ENCODE peak calls at places on chromosomes 3 and 15, in four cellular contexts. Y is fibroblast of lung, A is transverse colon, J is PC-9. V is an unnamed sample.
A peak's percentile ranks its signal among the peaks of the same experiment; 100 is the strongest.

GRCh38 chr15:90481023-90481422 is 48.7 kb upstream of the CRTC3 start:
- DNase-seq in Y (no peak), A (peak; percentile 21), J (no peak), V (no peak)

GRCh38 chr15:98903377-98904018 is 104.1 kb downstream of the PGPEP1L start:
- DNase-seq in A (no peak), J (no peak), Y (peak; percentile 73), V (peak; percentile 66)

GRCh38 chr15:78715930-78716329 is 74.9 kb upstream of the CHRNB4 start:
- DNase-seq in J (no peak), Y (peak; percentile 72), A (no peak), V (no peak)

GRCh38 chr3:140762751-140763150 is 84.9 kb downstream of the TRIM42 start:
- DNase-seq in J (no peak), A (no peak), Y (no peak), V (no peak)

GRCh38 chr15:55230953-55231352 is 34.2 kb upstream of the RSL24D1 start:
- DNase-seq in J (no peak), Y (no peak), A (no peak), V (no peak)

GRCh38 chr15:44537728-44538240 is 837 bp downstream of the EIF3J start:
- DNase-seq in Y (peak; percentile 60), J (no peak), A (no peak), V (no peak)

GRCh38 chr3:30347679-30348216 is 258.7 kb upstream of the TGFBR2 start:
- DNase-seq in J (peak; percentile 47), A (no peak), Y (peak; percentile 79), V (peak; percentile 82)

GRCh38 chr3:122502139-122502538 is 12.6 kb downstream of the KPNA1 start:
- DNase-seq in J (no peak), Y (no peak), A (no peak), V (no peak)

GRCh38 chr3:157755254-157755653 is 252.0 kb upstream of the VEPH1 start:
- DNase-seq in J (no peak), Y (no peak), A (no peak), V (no peak)

GRCh38 chr3:131217296-131217741 is 164.3 kb upstream of the NUDT16 start:
- DNase-seq in A (no peak), Y (peak; percentile 28), J (peak; percentile 90), V (peak; percentile 11)

GRCh38 chr3:123758081-123758564 is 126.0 kb downstream of the MYLK start:
- DNase-seq in A (no peak), Y (peak; percentile 86), J (peak; percentile 81), V (peak; percentile 47)

GRCh38 chr3:94285874-94286273 is 223.0 kb downstream of the NSUN3 start:
- DNase-seq in J (no peak), A (no peak), Y (peak; percentile 3), V (peak; percentile 13)

GRCh38 chr3:59935025-59935424 is 885.2 kb upstream of the CFAP20DC start:
- DNase-seq in J (no peak), A (no peak), Y (no peak), V (no peak)

GRCh38 chr15:97177135-97177704 is 783.3 kb upstream of the ARRDC4 start:
- DNase-seq in J (no peak), Y (no peak), A (no peak), V (no peak)

GRCh38 chr15:79084308-79084968 is 6.1 kb downstream of the RASGRF1 start:
- DNase-seq in Y (no peak), J (no peak), A (no peak), V (no peak)

GRCh38 chr3:178588593-178588992 is 52.4 kb downstream of the KCNMB2 start:
- DNase-seq in J (no peak), Y (no peak), A (no peak), V (no peak)

GRCh38 chr3:182631183-182632076 is 161.9 kb upstream of the ATP11B start:
- DNase-seq in A (no peak), J (no peak), Y (no peak), V (no peak)

GRCh38 chr3:63096248-63097058 is 181.7 kb upstream of the SYNPR start:
- DNase-seq in A (no peak), J (no peak), Y (no peak), V (no peak)

GRCh38 chr3:123357275-123357674 is 91.6 kb downstream of the ADCY5 start:
- DNase-seq in A (no peak), J (no peak), Y (no peak), V (no peak)

GRCh38 chr15:101320501-101321052 is 25.5 kb upstream of the SNRPA1 start:
- DNase-seq in Y (peak; percentile 40), A (peak; percentile 52), J (no peak), V (peak; percentile 18)

GRCh38 chr3:25532763-25533162 is 104.7 kb downstream of the RARB start:
- DNase-seq in Y (peak; percentile 20), J (no peak), A (no peak), V (no peak)

GRCh38 chr3:14216257-14217048 is 37.8 kb downstream of the LSM3 start:
- DNase-seq in J (peak; percentile 56), Y (peak; percentile 76), A (no peak), V (no peak)

GRCh38 chr3:126353694-126354321 is 3.4 kb downstream of the KLF15 start:
- DNase-seq in Y (no peak), J (no peak), A (no peak), V (no peak)

GRCh38 chr3:185940951-185941350 is 3.1 kb upstream of the TRA2B start:
- DNase-seq in Y (no peak), J (peak; percentile 99), A (no peak), V (no peak)

GRCh38 chr3:170171563-170171962 is 10.0 kb downstream of the PHC3 start:
- DNase-seq in J (no peak), A (no peak), Y (no peak), V (no peak)
- H3K4me1 ChIP-seq in J (no peaks in the 10 kb centered on the region), A (peaks cover 24% of the 10 kb centered on the region), Y (no peaks in the 10 kb centered on the region), V (peaks cover 8% of the 10 kb centered on the region)

GRCh38 chr15:29156521-29156920 is 113.1 kb downstream of the NSMCE3 start:
- DNase-seq in Y (no peak), A (no peak), J (no peak), V (no peak)

GRCh38 chr15:29159771-29160455 is 109.7 kb downstream of the NSMCE3 start:
- DNase-seq in A (no peak), J (no peak), Y (no peak), V (no peak)

GRCh38 chr15:29162411-29162810 is 107.2 kb downstream of the NSMCE3 start:
- DNase-seq in J (no peak), Y (no peak), A (no peak), V (no peak)
- H3K9me3 ChIP-seq in J (no peaks in the 10 kb centered on the region), Y (no peaks in the 10 kb centered on the region), A (no peaks in the 10 kb centered on the region), V (peaks cover 4% of the 10 kb centered on the region)

GRCh38 chr3:39808467-39809180 is 785 bp upstream of the MYRIP start:
- DNase-seq in A (no peak), J (no peak), Y (no peak), V (peak; percentile 35)
- H3K27me3 ChIP-seq in A (peaks cover 52% of the 10 kb centered on the region), J (peaks cover 3% of the 10 kb centered on the region), Y (peaks cover 27% of the 10 kb centered on the region), V (peaks cover 45% of the 10 kb centered on the region)

GRCh38 chr15:68283401-68283800 is 5.9 kb downstream of the FEM1B start:
- DNase-seq in Y (no peak), A (no peak), J (no peak), V (no peak)

GRCh38 chr15:68289621-68290352 is 12.2 kb downstream of the FEM1B start:
- DNase-seq in Y (no peak), J (no peak), A (no peak), V (no peak)

GRCh38 chr15:68286256-68286655 is 8.7 kb downstream of the FEM1B start:
- DNase-seq in J (no peak), A (no peak), Y (no peak), V (no peak)

GRCh38 chr15:68289057-68289456 is 11.5 kb downstream of the FEM1B start:
- DNase-seq in A (no peak), Y (no peak), J (no peak), V (no peak)

DNA sequence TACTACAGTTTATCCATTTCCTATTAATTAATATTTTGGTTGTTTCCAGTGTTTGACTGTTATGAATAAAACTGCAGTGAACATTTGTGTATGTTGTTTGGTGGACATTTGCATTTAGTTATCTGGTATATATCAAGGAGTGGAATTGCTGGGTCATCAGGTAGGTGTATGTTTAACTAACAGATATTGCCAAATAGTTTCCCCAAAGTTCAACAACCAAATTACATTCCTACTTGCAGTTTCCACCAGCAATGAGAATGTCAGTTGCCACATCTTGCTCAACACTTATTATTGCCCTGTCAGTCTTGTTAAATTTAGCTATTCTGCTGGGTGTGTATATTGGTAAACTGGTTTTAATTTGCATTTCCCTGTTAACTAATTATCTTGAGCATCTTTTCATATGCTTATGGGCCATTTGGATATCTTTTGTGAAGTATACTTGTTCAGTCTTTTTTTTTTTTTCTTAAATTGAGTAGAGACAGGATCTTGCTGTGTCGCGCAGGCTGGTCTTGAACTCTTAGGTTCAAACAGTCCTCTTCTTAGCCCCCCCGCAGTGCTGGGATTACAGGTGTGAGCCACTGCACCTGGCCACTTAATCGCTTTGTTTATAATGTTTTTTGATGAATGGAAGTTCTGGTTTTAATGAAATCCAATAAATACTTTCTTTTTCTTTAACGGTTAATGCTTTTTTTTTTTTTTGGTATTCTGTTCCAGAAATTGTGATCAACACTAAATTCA is 7.9 kb downstream of the FEM1B start:
- DNase-seq in Y (no peak), A (no peak), J (peak; percentile 61), V (peak; percentile 40)
- H3K4me1 ChIP-seq in Y (peaks cover 3% of the 10 kb centered on the region), A (peaks cover 38% of the 10 kb centered on the region), J (peaks cover 23% of the 10 kb centered on the region), V (peaks cover 63% of the 10 kb centered on the region)

GRCh38 chr15:20352241-20353200 is 189.1 kb downstream of the GOLGA6L6 start:
- DNase-seq in Y (no peak), J (peak; percentile 26), A (no peak), V (no peak)
- H3K9me3 ChIP-seq in Y (peaks cover 17% of the 10 kb centered on the region), J (no peaks in the 10 kb centered on the region), A (no peaks in the 10 kb centered on the region), V (no peaks in the 10 kb centered on the region)